ENCODE peak calls at places on chromosome 3, in seven cellular contexts. One of them, this sample, is unnamed.

GRCh38 chr3:42351221-42351620 is 59.2 kb downstream of the LYZL4 start:
- DNase-seq in stimulated activated CD4-positive, alpha-beta T cell treated with anti-CD3 and anti-CD28 coated beads, Interleukin-4, amount 100 ng/mL, for 4 hours: no peak
- DNase-seq in GOT3: no peak
- DNase-seq in WTC11: no peak
- DNase-seq in NCI-H1105: no peak
- DNase-seq in NCI-H1694 treated with DMSO at 0.1 percent for 48 hours: no peak
- DNase-seq in hypothalamus: no peak
- DNase-seq in this sample: no peak

GRCh38 chr3:171351676-171352075 is 108.5 kb downstream of the TNIK start:
- DNase-seq in stimulated activated CD4-positive, alpha-beta T cell treated with anti-CD3 and anti-CD28 coated beads, Interleukin-4, amount 100 ng/mL, for 4 hours: no peak
- DNase-seq in GOT3: peak; percentile 80
- DNase-seq in WTC11: no peak
- DNase-seq in NCI-H1105: peak; percentile 34
- DNase-seq in NCI-H1694 treated with DMSO at 0.1 percent for 48 hours: no peak
- DNase-seq in hypothalamus: no peak
- DNase-seq in this sample: no peak

GRCh38 chr3:115577000-115577399 is 46.3 kb upstream of the GAP43 start:
- DNase-seq in stimulated activated CD4-positive, alpha-beta T cell treated with anti-CD3 and anti-CD28 coated beads, Interleukin-4, amount 100 ng/mL, for 4 hours: no peak
- DNase-seq in GOT3: no peak
- DNase-seq in WTC11: no peak
- DNase-seq in NCI-H1105: no peak
- DNase-seq in NCI-H1694 treated with DMSO at 0.1 percent for 48 hours: no peak
- DNase-seq in hypothalamus: no peak
- DNase-seq in this sample: no peak

GRCh38 chr3:149352556-149352955 is 19.1 kb upstream of the TM4SF18 start:
- DNase-seq in stimulated activated CD4-positive, alpha-beta T cell treated with anti-CD3 and anti-CD28 coated beads, Interleukin-4, amount 100 ng/mL, for 4 hours: peak; percentile 5
- DNase-seq in GOT3: no peak
- DNase-seq in WTC11: peak; percentile 75
- DNase-seq in NCI-H1105: peak; percentile 49
- DNase-seq in NCI-H1694 treated with DMSO at 0.1 percent for 48 hours: peak; percentile 2
- DNase-seq in hypothalamus: no peak
- DNase-seq in this sample: peak; percentile 36

GRCh38 chr3:63689285-63689684 is 36.8 kb downstream of the SNTN start:
- DNase-seq in stimulated activated CD4-positive, alpha-beta T cell treated with anti-CD3 and anti-CD28 coated beads, Interleukin-4, amount 100 ng/mL, for 4 hours: no peak
- DNase-seq in GOT3: no peak
- DNase-seq in WTC11: no peak
- DNase-seq in NCI-H1105: no peak
- DNase-seq in NCI-H1694 treated with DMSO at 0.1 percent for 48 hours: no peak
- DNase-seq in hypothalamus: no peak
- DNase-seq in this sample: no peak

GRCh38 chr3:188508454-188508853 is 354.5 kb downstream of the LPP start:
- DNase-seq in stimulated activated CD4-positive, alpha-beta T cell treated with anti-CD3 and anti-CD28 coated beads, Interleukin-4, amount 100 ng/mL, for 4 hours: no peak
- DNase-seq in GOT3: no peak
- DNase-seq in WTC11: no peak
- DNase-seq in NCI-H1105: no peak
- DNase-seq in NCI-H1694 treated with DMSO at 0.1 percent for 48 hours: no peak
- DNase-seq in hypothalamus: no peak
- DNase-seq in this sample: no peak

GRCh38 chr3:120227710-120228347 is 57.2 kb downstream of the GPR156 start:
- DNase-seq in stimulated activated CD4-positive, alpha-beta T cell treated with anti-CD3 and anti-CD28 coated beads, Interleukin-4, amount 100 ng/mL, for 4 hours: no peak
- DNase-seq in GOT3: no peak
- DNase-seq in WTC11: no peak
- DNase-seq in NCI-H1105: no peak
- DNase-seq in NCI-H1694 treated with DMSO at 0.1 percent for 48 hours: no peak
- DNase-seq in hypothalamus: no peak
- DNase-seq in this sample: peak; percentile 12

GRCh38 chr3:130894873-130895330 is 1.0 kb downstream of the ATP2C1 start:
- DNase-seq in stimulated activated CD4-positive, alpha-beta T cell treated with anti-CD3 and anti-CD28 coated beads, Interleukin-4, amount 100 ng/mL, for 4 hours: no peak
- DNase-seq in GOT3: no peak
- DNase-seq in WTC11: no peak
- DNase-seq in NCI-H1105: no peak
- DNase-seq in NCI-H1694 treated with DMSO at 0.1 percent for 48 hours: no peak
- DNase-seq in hypothalamus: no peak
- DNase-seq in this sample: no peak

GRCh38 chr3:126461450-126462070 is 14.1 kb downstream of the ZXDC start:
- DNase-seq in stimulated activated CD4-positive, alpha-beta T cell treated with anti-CD3 and anti-CD28 coated beads, Interleukin-4, amount 100 ng/mL, for 4 hours: no peak
- DNase-seq in GOT3: no peak
- DNase-seq in WTC11: peak; percentile 4
- DNase-seq in NCI-H1105: no peak
- DNase-seq in NCI-H1694 treated with DMSO at 0.1 percent for 48 hours: no peak
- DNase-seq in hypothalamus: no peak
- DNase-seq in this sample: no peak

GRCh38 chr3:157134620-157135191 is 25.2 kb downstream of the CCNL1 start:
- DNase-seq in stimulated activated CD4-positive, alpha-beta T cell treated with anti-CD3 and anti-CD28 coated beads, Interleukin-4, amount 100 ng/mL, for 4 hours: no peak
- DNase-seq in GOT3: no peak
- DNase-seq in WTC11: no peak
- DNase-seq in NCI-H1105: no peak
- DNase-seq in NCI-H1694 treated with DMSO at 0.1 percent for 48 hours: no peak
- DNase-seq in hypothalamus: no peak
- DNase-seq in this sample: no peak

GRCh38 chr3:131738095-131738494 is 235.3 kb upstream of the MRPL3 start:
- DNase-seq in stimulated activated CD4-positive, alpha-beta T cell treated with anti-CD3 and anti-CD28 coated beads, Interleukin-4, amount 100 ng/mL, for 4 hours: no peak
- DNase-seq in GOT3: no peak
- DNase-seq in WTC11: no peak
- DNase-seq in NCI-H1105: peak; percentile 47
- DNase-seq in NCI-H1694 treated with DMSO at 0.1 percent for 48 hours: no peak
- DNase-seq in hypothalamus: no peak
- DNase-seq in this sample: no peak

GRCh38 chr3:115836944-115837343 is 213.6 kb downstream of the GAP43 start:
- DNase-seq in stimulated activated CD4-positive, alpha-beta T cell treated with anti-CD3 and anti-CD28 coated beads, Interleukin-4, amount 100 ng/mL, for 4 hours: no peak
- DNase-seq in GOT3: no peak
- DNase-seq in WTC11: no peak
- DNase-seq in NCI-H1105: no peak
- DNase-seq in NCI-H1694 treated with DMSO at 0.1 percent for 48 hours: peak; percentile 15
- DNase-seq in hypothalamus: no peak
- DNase-seq in this sample: no peak

GRCh38 chr3:187858711-187859110 is 113.4 kb upstream of the BCL6 start:
- DNase-seq in stimulated activated CD4-positive, alpha-beta T cell treated with anti-CD3 and anti-CD28 coated beads, Interleukin-4, amount 100 ng/mL, for 4 hours: no peak
- DNase-seq in GOT3: no peak
- DNase-seq in WTC11: no peak
- DNase-seq in NCI-H1105: no peak
- DNase-seq in NCI-H1694 treated with DMSO at 0.1 percent for 48 hours: no peak
- DNase-seq in hypothalamus: no peak
- DNase-seq in this sample: no peak

GRCh38 chr3:127056976-127057375 is 74.1 kb downstream of the PLXNA1 start:
- DNase-seq in stimulated activated CD4-positive, alpha-beta T cell treated with anti-CD3 and anti-CD28 coated beads, Interleukin-4, amount 100 ng/mL, for 4 hours: no peak
- DNase-seq in GOT3: no peak
- DNase-seq in WTC11: no peak
- DNase-seq in NCI-H1105: no peak
- DNase-seq in NCI-H1694 treated with DMSO at 0.1 percent for 48 hours: no peak
- DNase-seq in hypothalamus: no peak
- DNase-seq in this sample: no peak

GRCh38 chr3:173275740-173276139 is 121.8 kb upstream of the NLGN1 start:
- DNase-seq in stimulated activated CD4-positive, alpha-beta T cell treated with anti-CD3 and anti-CD28 coated beads, Interleukin-4, amount 100 ng/mL, for 4 hours: no peak
- DNase-seq in GOT3: no peak
- DNase-seq in WTC11: peak; percentile 46
- DNase-seq in NCI-H1105: no peak
- DNase-seq in NCI-H1694 treated with DMSO at 0.1 percent for 48 hours: no peak
- DNase-seq in hypothalamus: no peak
- DNase-seq in this sample: no peak

GRCh38 chr3:3316523-3316922 is 137.0 kb upstream of the CRBN start:
- DNase-seq in stimulated activated CD4-positive, alpha-beta T cell treated with anti-CD3 and anti-CD28 coated beads, Interleukin-4, amount 100 ng/mL, for 4 hours: no peak
- DNase-seq in GOT3: no peak
- DNase-seq in WTC11: no peak
- DNase-seq in NCI-H1105: no peak
- DNase-seq in NCI-H1694 treated with DMSO at 0.1 percent for 48 hours: no peak
- DNase-seq in hypothalamus: no peak
- DNase-seq in this sample: no peak

GRCh38 chr3:23590424-23590823 is 215.3 kb upstream of the UBE2E1 start:
- DNase-seq in stimulated activated CD4-positive, alpha-beta T cell treated with anti-CD3 and anti-CD28 coated beads, Interleukin-4, amount 100 ng/mL, for 4 hours: no peak
- DNase-seq in GOT3: no peak
- DNase-seq in WTC11: no peak
- DNase-seq in NCI-H1105: no peak
- DNase-seq in NCI-H1694 treated with DMSO at 0.1 percent for 48 hours: no peak
- DNase-seq in hypothalamus: no peak
- DNase-seq in this sample: no peak

GRCh38 chr3:24428470-24428869 is 66.2 kb downstream of the THRB start:
- DNase-seq in stimulated activated CD4-positive, alpha-beta T cell treated with anti-CD3 and anti-CD28 coated beads, Interleukin-4, amount 100 ng/mL, for 4 hours: no peak
- DNase-seq in GOT3: no peak
- DNase-seq in WTC11: no peak
- DNase-seq in NCI-H1105: no peak
- DNase-seq in NCI-H1694 treated with DMSO at 0.1 percent for 48 hours: no peak
- DNase-seq in hypothalamus: no peak
- DNase-seq in this sample: no peak

GRCh38 chr3:27387625-27388024 is 18.4 kb upstream of the NEK10 start:
- DNase-seq in stimulated activated CD4-positive, alpha-beta T cell treated with anti-CD3 and anti-CD28 coated beads, Interleukin-4, amount 100 ng/mL, for 4 hours: no peak
- DNase-seq in GOT3: no peak
- DNase-seq in WTC11: peak; percentile 14
- DNase-seq in NCI-H1105: no peak
- DNase-seq in NCI-H1694 treated with DMSO at 0.1 percent for 48 hours: no peak
- DNase-seq in hypothalamus: no peak
- DNase-seq in this sample: no peak

GRCh38 chr3:175479800-175480199 is 620.7 kb downstream of the NAALADL2 start:
- DNase-seq in stimulated activated CD4-positive, alpha-beta T cell treated with anti-CD3 and anti-CD28 coated beads, Interleukin-4, amount 100 ng/mL, for 4 hours: no peak
- DNase-seq in GOT3: no peak
- DNase-seq in WTC11: no peak
- DNase-seq in NCI-H1105: no peak
- DNase-seq in NCI-H1694 treated with DMSO at 0.1 percent for 48 hours: no peak
- DNase-seq in hypothalamus: no peak
- DNase-seq in this sample: no peak

GRCh38 chr3:134769469-134769868 is 25.6 kb upstream of the EPHB1 start:
- DNase-seq in stimulated activated CD4-positive, alpha-beta T cell treated with anti-CD3 and anti-CD28 coated beads, Interleukin-4, amount 100 ng/mL, for 4 hours: no peak
- DNase-seq in GOT3: no peak
- DNase-seq in WTC11: no peak
- DNase-seq in NCI-H1105: no peak
- DNase-seq in NCI-H1694 treated with DMSO at 0.1 percent for 48 hours: no peak
- DNase-seq in hypothalamus: no peak
- DNase-seq in this sample: no peak

GRCh38 chr3:67127254-67127653 is 129.1 kb downstream of the KBTBD8 start:
- DNase-seq in stimulated activated CD4-positive, alpha-beta T cell treated with anti-CD3 and anti-CD28 coated beads, Interleukin-4, amount 100 ng/mL, for 4 hours: no peak
- DNase-seq in GOT3: no peak
- DNase-seq in WTC11: no peak
- DNase-seq in NCI-H1105: no peak
- DNase-seq in NCI-H1694 treated with DMSO at 0.1 percent for 48 hours: no peak
- DNase-seq in hypothalamus: no peak
- DNase-seq in this sample: no peak

GRCh38 chr3:2898591-2899353 is 211.4 kb downstream of the IL5RA start:
- DNase-seq in stimulated activated CD4-positive, alpha-beta T cell treated with anti-CD3 and anti-CD28 coated beads, Interleukin-4, amount 100 ng/mL, for 4 hours: no peak
- DNase-seq in GOT3: no peak
- DNase-seq in WTC11: no peak
- DNase-seq in NCI-H1105: no peak
- DNase-seq in NCI-H1694 treated with DMSO at 0.1 percent for 48 hours: no peak
- DNase-seq in hypothalamus: no peak
- DNase-seq in this sample: no peak

GRCh38 chr3:126982125-126982521 is 792 bp upstream of the PLXNA1 start:
- DNase-seq in stimulated activated CD4-positive, alpha-beta T cell treated with anti-CD3 and anti-CD28 coated beads, Interleukin-4, amount 100 ng/mL, for 4 hours: peak; percentile 57
- DNase-seq in GOT3: no peak
- DNase-seq in WTC11: no peak
- DNase-seq in NCI-H1105: no peak
- DNase-seq in NCI-H1694 treated with DMSO at 0.1 percent for 48 hours: peak; percentile 45
- DNase-seq in hypothalamus: no peak
- DNase-seq in this sample: peak; percentile 76

GRCh38 chr3:157368171-157368570 is 68.5 kb upstream of the PTX3 start:
- DNase-seq in stimulated activated CD4-positive, alpha-beta T cell treated with anti-CD3 and anti-CD28 coated beads, Interleukin-4, amount 100 ng/mL, for 4 hours: no peak
- DNase-seq in GOT3: no peak
- DNase-seq in WTC11: no peak
- DNase-seq in NCI-H1105: no peak
- DNase-seq in NCI-H1694 treated with DMSO at 0.1 percent for 48 hours: no peak
- DNase-seq in hypothalamus: no peak
- DNase-seq in this sample: no peak

GRCh38 chr3:71621802-71622537 is 38.4 kb upstream of the FOXP1 start:
- DNase-seq in stimulated activated CD4-positive, alpha-beta T cell treated with anti-CD3 and anti-CD28 coated beads, Interleukin-4, amount 100 ng/mL, for 4 hours: no peak
- DNase-seq in GOT3: no peak
- DNase-seq in WTC11: no peak
- DNase-seq in NCI-H1105: no peak
- DNase-seq in NCI-H1694 treated with DMSO at 0.1 percent for 48 hours: no peak
- DNase-seq in hypothalamus: no peak
- DNase-seq in this sample: no peak

GRCh38 chr3:73600293-73600938 is 24.3 kb downstream of the PDZRN3 start:
- DNase-seq in stimulated activated CD4-positive, alpha-beta T cell treated with anti-CD3 and anti-CD28 coated beads, Interleukin-4, amount 100 ng/mL, for 4 hours: no peak
- DNase-seq in GOT3: no peak
- DNase-seq in WTC11: no peak
- DNase-seq in NCI-H1105: no peak
- DNase-seq in NCI-H1694 treated with DMSO at 0.1 percent for 48 hours: no peak
- DNase-seq in hypothalamus: no peak
- DNase-seq in this sample: no peak

GRCh38 chr3:66729685-66730393 is 229.0 kb upstream of the LRIG1 start:
- DNase-seq in stimulated activated CD4-positive, alpha-beta T cell treated with anti-CD3 and anti-CD28 coated beads, Interleukin-4, amount 100 ng/mL, for 4 hours: no peak
- DNase-seq in GOT3: no peak
- DNase-seq in WTC11: no peak
- DNase-seq in NCI-H1105: no peak
- DNase-seq in NCI-H1694 treated with DMSO at 0.1 percent for 48 hours: no peak
- DNase-seq in hypothalamus: no peak
- DNase-seq in this sample: no peak

GRCh38 chr3:145248928-145249327 is 912.1 kb downstream of the PLOD2 start:
- DNase-seq in stimulated activated CD4-positive, alpha-beta T cell treated with anti-CD3 and anti-CD28 coated beads, Interleukin-4, amount 100 ng/mL, for 4 hours: no peak
- DNase-seq in GOT3: no peak
- DNase-seq in WTC11: no peak
- DNase-seq in NCI-H1105: no peak
- DNase-seq in NCI-H1694 treated with DMSO at 0.1 percent for 48 hours: no peak
- DNase-seq in hypothalamus: no peak
- DNase-seq in this sample: no peak

GRCh38 chr3:129399895-129400357 is 28.5 kb downstream of the EFCAB12 start:
- DNase-seq in stimulated activated CD4-positive, alpha-beta T cell treated with anti-CD3 and anti-CD28 coated beads, Interleukin-4, amount 100 ng/mL, for 4 hours: no peak
- DNase-seq in GOT3: no peak
- DNase-seq in WTC11: no peak
- DNase-seq in NCI-H1105: no peak
- DNase-seq in NCI-H1694 treated with DMSO at 0.1 percent for 48 hours: no peak
- DNase-seq in hypothalamus: no peak
- DNase-seq in this sample: peak; percentile 44

GRCh38 chr3:179653777-179654117 is 907 bp downstream of the USP13 start:
- DNase-seq in stimulated activated CD4-positive, alpha-beta T cell treated with anti-CD3 and anti-CD28 coated beads, Interleukin-4, amount 100 ng/mL, for 4 hours: peak; percentile 15
- DNase-seq in GOT3: no peak
- DNase-seq in WTC11: no peak
- DNase-seq in NCI-H1105: no peak
- DNase-seq in NCI-H1694 treated with DMSO at 0.1 percent for 48 hours: no peak
- DNase-seq in hypothalamus: no peak
- DNase-seq in this sample: peak; percentile 55

GRCh38 chr3:107124885-107125284 is 252.4 kb upstream of the CCDC54 start:
- DNase-seq in stimulated activated CD4-positive, alpha-beta T cell treated with anti-CD3 and anti-CD28 coated beads, Interleukin-4, amount 100 ng/mL, for 4 hours: no peak
- DNase-seq in GOT3: no peak
- DNase-seq in WTC11: no peak
- DNase-seq in NCI-H1105: no peak
- DNase-seq in NCI-H1694 treated with DMSO at 0.1 percent for 48 hours: no peak
- DNase-seq in hypothalamus: no peak
- DNase-seq in this sample: no peak

GRCh38 chr3:149736180-149737100 is 15.8 kb downstream of the COMMD2 start:
- DNase-seq in stimulated activated CD4-positive, alpha-beta T cell treated with anti-CD3 and anti-CD28 coated beads, Interleukin-4, amount 100 ng/mL, for 4 hours: no peak
- DNase-seq in GOT3: no peak
- DNase-seq in WTC11: no peak
- DNase-seq in NCI-H1105: no peak
- DNase-seq in NCI-H1694 treated with DMSO at 0.1 percent for 48 hours: no peak
- DNase-seq in hypothalamus: no peak
- DNase-seq in this sample: no peak

GRCh38 chr3:177810162-177810623 is 612.9 kb upstream of the TBL1XR1 start:
- DNase-seq in stimulated activated CD4-positive, alpha-beta T cell treated with anti-CD3 and anti-CD28 coated beads, Interleukin-4, amount 100 ng/mL, for 4 hours: no peak
- DNase-seq in GOT3: no peak
- DNase-seq in WTC11: no peak
- DNase-seq in NCI-H1105: no peak
- DNase-seq in NCI-H1694 treated with DMSO at 0.1 percent for 48 hours: no peak
- DNase-seq in hypothalamus: no peak
- DNase-seq in this sample: no peak

GRCh38 chr3:46931631-46932441 is 44.7 kb downstream of the CCDC12 start:
- DNase-seq in stimulated activated CD4-positive, alpha-beta T cell treated with anti-CD3 and anti-CD28 coated beads, Interleukin-4, amount 100 ng/mL, for 4 hours: no peak
- DNase-seq in GOT3: no peak
- DNase-seq in WTC11: no peak
- DNase-seq in NCI-H1105: peak; percentile 56
- DNase-seq in NCI-H1694 treated with DMSO at 0.1 percent for 48 hours: no peak
- DNase-seq in hypothalamus: no peak
- DNase-seq in this sample: peak; percentile 31

GRCh38 chr3:170961616-170962400 is 53.4 kb upstream of the EIF5A2 start:
- DNase-seq in stimulated activated CD4-positive, alpha-beta T cell treated with anti-CD3 and anti-CD28 coated beads, Interleukin-4, amount 100 ng/mL, for 4 hours: no peak
- DNase-seq in GOT3: no peak
- DNase-seq in WTC11: no peak
- DNase-seq in NCI-H1105: peak; percentile 36
- DNase-seq in NCI-H1694 treated with DMSO at 0.1 percent for 48 hours: peak; percentile 34
- DNase-seq in hypothalamus: no peak
- DNase-seq in this sample: peak; percentile 16

GRCh38 chr3:18987862-18988447 is 160.4 kb upstream of the KCNH8 start:
- DNase-seq in stimulated activated CD4-positive, alpha-beta T cell treated with anti-CD3 and anti-CD28 coated beads, Interleukin-4, amount 100 ng/mL, for 4 hours: no peak
- DNase-seq in GOT3: no peak
- DNase-seq in WTC11: no peak
- DNase-seq in NCI-H1105: peak; percentile 25
- DNase-seq in NCI-H1694 treated with DMSO at 0.1 percent for 48 hours: peak; percentile 43
- DNase-seq in hypothalamus: no peak
- DNase-seq in this sample: no peak

GRCh38 chr3:140274429-140274828 is 339.4 kb downstream of the CLSTN2 start:
- DNase-seq in stimulated activated CD4-positive, alpha-beta T cell treated with anti-CD3 and anti-CD28 coated beads, Interleukin-4, amount 100 ng/mL, for 4 hours: no peak
- DNase-seq in GOT3: no peak
- DNase-seq in WTC11: no peak
- DNase-seq in NCI-H1105: no peak
- DNase-seq in NCI-H1694 treated with DMSO at 0.1 percent for 48 hours: no peak
- DNase-seq in hypothalamus: no peak
- DNase-seq in this sample: no peak

This sample was measured in activated CD8-positive, alpha-beta T cell treated with anti-CD3 and anti-CD28 coated beads for 36 hours.